ENCODE peak calls at places on chromosomes 1 and 21, in six cellular contexts. One of them, this sample, is unnamed.

GRCh38 chr1:94012686-94013330 is 103.6 kb upstream of the GCLM start:
- DNase-seq in activated CD8-positive, alpha-beta memory T cell treated with anti-CD3 and anti-CD28 coated beads, Interleukin-2, amount 50 U/mL, for 48 hours: no peak
- DNase-seq in stomach: no peak
- DNase-seq in effector memory CD4-positive, alpha-beta T cell: no peak
- DNase-seq in WTC11: peak
- DNase-seq in foreskin melanocyte: no peak
- DNase-seq in this sample: no peak

GRCh38 chr1:215114154-215114933 is 31.8 kb downstream of the KCNK2 start:
- DNase-seq in WTC11: no peak
- DNase-seq in activated CD8-positive, alpha-beta memory T cell treated with anti-CD3 and anti-CD28 coated beads, Interleukin-2, amount 50 U/mL, for 48 hours: no peak
- DNase-seq in effector memory CD4-positive, alpha-beta T cell: no peak
- DNase-seq in stomach: no peak
- DNase-seq in foreskin melanocyte: peak
- DNase-seq in this sample: no peak

GRCh38 chr1:240109130-240109529 is 17.4 kb downstream of the FMN2 start:
- DNase-seq in stomach: no peak
- DNase-seq in foreskin melanocyte: no peak
- DNase-seq in WTC11: no peak
- DNase-seq in effector memory CD4-positive, alpha-beta T cell: no peak
- DNase-seq in activated CD8-positive, alpha-beta memory T cell treated with anti-CD3 and anti-CD28 coated beads, Interleukin-2, amount 50 U/mL, for 48 hours: no peak
- DNase-seq in this sample: no peak

GRCh38 chr1:15948091-15948591 is 27.8 kb downstream of the ZBTB17 start:
- DNase-seq in foreskin melanocyte: no peak
- DNase-seq in activated CD8-positive, alpha-beta memory T cell treated with anti-CD3 and anti-CD28 coated beads, Interleukin-2, amount 50 U/mL, for 48 hours: peak
- DNase-seq in effector memory CD4-positive, alpha-beta T cell: no peak
- DNase-seq in WTC11: no peak
- DNase-seq in stomach: no peak
- DNase-seq in this sample: no peak

GRCh38 chr1:24193046-24193445 is 6.0 kb upstream of the IFNLR1 start:
- DNase-seq in WTC11: no peak
- DNase-seq in effector memory CD4-positive, alpha-beta T cell: no peak
- DNase-seq in activated CD8-positive, alpha-beta memory T cell treated with anti-CD3 and anti-CD28 coated beads, Interleukin-2, amount 50 U/mL, for 48 hours: no peak
- DNase-seq in foreskin melanocyte: peak
- DNase-seq in stomach: no peak
- DNase-seq in this sample: no peak

GRCh38 chr1:66982561-66983285 is 57.9 kb downstream of the MIER1 start:
- DNase-seq in effector memory CD4-positive, alpha-beta T cell: no peak
- DNase-seq in WTC11: no peak
- DNase-seq in foreskin melanocyte: no peak
- DNase-seq in activated CD8-positive, alpha-beta memory T cell treated with anti-CD3 and anti-CD28 coated beads, Interleukin-2, amount 50 U/mL, for 48 hours: no peak
- DNase-seq in stomach: no peak
- DNase-seq in this sample: no peak

GRCh38 chr21:27480841-27481261 is 514.0 kb upstream of the ADAMTS5 start:
- DNase-seq in effector memory CD4-positive, alpha-beta T cell: no peak
- DNase-seq in WTC11: no peak
- DNase-seq in activated CD8-positive, alpha-beta memory T cell treated with anti-CD3 and anti-CD28 coated beads, Interleukin-2, amount 50 U/mL, for 48 hours: no peak
- DNase-seq in foreskin melanocyte: no peak
- DNase-seq in stomach: no peak
- DNase-seq in this sample: no peak

GRCh38 chr1:10957151-10957550 is 55.3 kb upstream of the TARDBP start:
- DNase-seq in effector memory CD4-positive, alpha-beta T cell: no peak
- DNase-seq in WTC11: no peak
- DNase-seq in stomach: no peak
- DNase-seq in foreskin melanocyte: no peak
- DNase-seq in activated CD8-positive, alpha-beta memory T cell treated with anti-CD3 and anti-CD28 coated beads, Interleukin-2, amount 50 U/mL, for 48 hours: no peak
- DNase-seq in this sample: no peak

GRCh38 chr1:40703316-40703715 is 11.8 kb downstream of the NFYC start:
- DNase-seq in activated CD8-positive, alpha-beta memory T cell treated with anti-CD3 and anti-CD28 coated beads, Interleukin-2, amount 50 U/mL, for 48 hours: no peak
- DNase-seq in stomach: no peak
- DNase-seq in WTC11: no peak
- DNase-seq in effector memory CD4-positive, alpha-beta T cell: no peak
- DNase-seq in foreskin melanocyte: peak
- DNase-seq in this sample: no peak

GRCh38 chr21:26501622-26502021 is 71.5 kb downstream of the CYYR1 start:
- DNase-seq in activated CD8-positive, alpha-beta memory T cell treated with anti-CD3 and anti-CD28 coated beads, Interleukin-2, amount 50 U/mL, for 48 hours: no peak
- DNase-seq in effector memory CD4-positive, alpha-beta T cell: no peak
- DNase-seq in stomach: no peak
- DNase-seq in WTC11: no peak
- DNase-seq in foreskin melanocyte: no peak
- DNase-seq in this sample: no peak

GRCh38 chr1:2113620-2114135 is 63.5 kb downstream of the PRKCZ start:
- DNase-seq in foreskin melanocyte: no peak
- DNase-seq in activated CD8-positive, alpha-beta memory T cell treated with anti-CD3 and anti-CD28 coated beads, Interleukin-2, amount 50 U/mL, for 48 hours: no peak
- DNase-seq in effector memory CD4-positive, alpha-beta T cell: no peak
- DNase-seq in WTC11: no peak
- DNase-seq in stomach: no peak
- DNase-seq in this sample: no peak

GRCh38 chr1:206505702-206506375 is 1.5 kb upstream of the RASSF5 start:
- DNase-seq in activated CD8-positive, alpha-beta memory T cell treated with anti-CD3 and anti-CD28 coated beads, Interleukin-2, amount 50 U/mL, for 48 hours: no peak
- DNase-seq in foreskin melanocyte: no peak
- DNase-seq in WTC11: no peak
- DNase-seq in stomach: no peak
- DNase-seq in effector memory CD4-positive, alpha-beta T cell: no peak
- DNase-seq in this sample: no peak

GRCh38 chr1:178689769-178690168 is 35.3 kb upstream of the RALGPS2 start:
- DNase-seq in effector memory CD4-positive, alpha-beta T cell: no peak
- DNase-seq in activated CD8-positive, alpha-beta memory T cell treated with anti-CD3 and anti-CD28 coated beads, Interleukin-2, amount 50 U/mL, for 48 hours: no peak
- DNase-seq in stomach: no peak
- DNase-seq in foreskin melanocyte: no peak
- DNase-seq in WTC11: no peak
- DNase-seq in this sample: no peak

GRCh38 chr21:45152265-45152746 is 77.9 kb downstream of the ADARB1 start:
- DNase-seq in effector memory CD4-positive, alpha-beta T cell: peak
- DNase-seq in activated CD8-positive, alpha-beta memory T cell treated with anti-CD3 and anti-CD28 coated beads, Interleukin-2, amount 50 U/mL, for 48 hours: peak
- DNase-seq in stomach: peak
- DNase-seq in foreskin melanocyte: peak
- DNase-seq in WTC11: peak
- DNase-seq in this sample: peak

GRCh38 chr1:233503351-233503950 is 110.5 kb upstream of the KCNK1 start:
- DNase-seq in effector memory CD4-positive, alpha-beta T cell: no peak
- DNase-seq in foreskin melanocyte: no peak
- DNase-seq in stomach: no peak
- DNase-seq in activated CD8-positive, alpha-beta memory T cell treated with anti-CD3 and anti-CD28 coated beads, Interleukin-2, amount 50 U/mL, for 48 hours: no peak
- DNase-seq in WTC11: no peak
- DNase-seq in this sample: no peak

GRCh38 chr1:206654826-206655225 is 19.5 kb downstream of the DYRK3 start:
- DNase-seq in effector memory CD4-positive, alpha-beta T cell: no peak
- DNase-seq in foreskin melanocyte: peak
- DNase-seq in WTC11: no peak
- DNase-seq in activated CD8-positive, alpha-beta memory T cell treated with anti-CD3 and anti-CD28 coated beads, Interleukin-2, amount 50 U/mL, for 48 hours: no peak
- DNase-seq in stomach: no peak
- DNase-seq in this sample: no peak

GRCh38 chr1:60989745-60990718 is 92.3 kb upstream of the NFIA start:
- DNase-seq in activated CD8-positive, alpha-beta memory T cell treated with anti-CD3 and anti-CD28 coated beads, Interleukin-2, amount 50 U/mL, for 48 hours: no peak
- DNase-seq in foreskin melanocyte: peak
- DNase-seq in effector memory CD4-positive, alpha-beta T cell: no peak
- DNase-seq in stomach: no peak
- DNase-seq in WTC11: no peak
- DNase-seq in this sample: no peak

GRCh38 chr1:182662121-182662890 is 22.1 kb downstream of the RGS8 start:
- DNase-seq in foreskin melanocyte: no peak
- DNase-seq in activated CD8-positive, alpha-beta memory T cell treated with anti-CD3 and anti-CD28 coated beads, Interleukin-2, amount 50 U/mL, for 48 hours: no peak
- DNase-seq in effector memory CD4-positive, alpha-beta T cell: no peak
- DNase-seq in WTC11: peak
- DNase-seq in stomach: no peak
- DNase-seq in this sample: no peak

GRCh38 chr1:208496467-208497371 is 252.5 kb upstream of the PLXNA2 start:
- DNase-seq in stomach: no peak
- DNase-seq in activated CD8-positive, alpha-beta memory T cell treated with anti-CD3 and anti-CD28 coated beads, Interleukin-2, amount 50 U/mL, for 48 hours: no peak
- DNase-seq in WTC11: no peak
- DNase-seq in foreskin melanocyte: no peak
- DNase-seq in effector memory CD4-positive, alpha-beta T cell: no peak
- DNase-seq in this sample: no peak

GRCh38 chr1:162136760-162137537 is 67.5 kb downstream of the NOS1AP start:
- DNase-seq in WTC11: no peak
- DNase-seq in activated CD8-positive, alpha-beta memory T cell treated with anti-CD3 and anti-CD28 coated beads, Interleukin-2, amount 50 U/mL, for 48 hours: no peak
- DNase-seq in effector memory CD4-positive, alpha-beta T cell: no peak
- DNase-seq in foreskin melanocyte: no peak
- DNase-seq in stomach: no peak
- DNase-seq in this sample: no peak

GRCh38 chr1:19096036-19096833 is 113.8 kb downstream of the UBR4 start:
- DNase-seq in stomach: peak
- DNase-seq in activated CD8-positive, alpha-beta memory T cell treated with anti-CD3 and anti-CD28 coated beads, Interleukin-2, amount 50 U/mL, for 48 hours: no peak
- DNase-seq in effector memory CD4-positive, alpha-beta T cell: no peak
- DNase-seq in foreskin melanocyte: peak
- DNase-seq in WTC11: no peak
- DNase-seq in this sample: no peak

GRCh38 chr1:39266269-39266668 is 61.8 kb downstream of the MACF1 start:
- DNase-seq in WTC11: no peak
- DNase-seq in stomach: no peak
- DNase-seq in foreskin melanocyte: no peak
- DNase-seq in effector memory CD4-positive, alpha-beta T cell: no peak
- DNase-seq in activated CD8-positive, alpha-beta memory T cell treated with anti-CD3 and anti-CD28 coated beads, Interleukin-2, amount 50 U/mL, for 48 hours: no peak
- DNase-seq in this sample: no peak

GRCh38 chr1:109906160-109906838 is 4.3 kb upstream of the CSF1 start:
- DNase-seq in stomach: no peak
- DNase-seq in activated CD8-positive, alpha-beta memory T cell treated with anti-CD3 and anti-CD28 coated beads, Interleukin-2, amount 50 U/mL, for 48 hours: no peak
- DNase-seq in foreskin melanocyte: no peak
- DNase-seq in WTC11: no peak
- DNase-seq in effector memory CD4-positive, alpha-beta T cell: peak
- DNase-seq in this sample: peak

GRCh38 chr1:199551967-199552565 is 475.4 kb upstream of the NR5A2 start:
- DNase-seq in foreskin melanocyte: peak
- DNase-seq in stomach: no peak
- DNase-seq in effector memory CD4-positive, alpha-beta T cell: no peak
- DNase-seq in activated CD8-positive, alpha-beta memory T cell treated with anti-CD3 and anti-CD28 coated beads, Interleukin-2, amount 50 U/mL, for 48 hours: no peak
- DNase-seq in WTC11: peak
- DNase-seq in this sample: no peak

GRCh38 chr1:166189126-166189525 is 22.3 kb upstream of the FAM78B start:
- DNase-seq in foreskin melanocyte: peak
- DNase-seq in WTC11: no peak
- DNase-seq in stomach: no peak
- DNase-seq in effector memory CD4-positive, alpha-beta T cell: no peak
- DNase-seq in activated CD8-positive, alpha-beta memory T cell treated with anti-CD3 and anti-CD28 coated beads, Interleukin-2, amount 50 U/mL, for 48 hours: no peak
- DNase-seq in this sample: no peak

GRCh38 chr1:215119719-215120118 is 37.2 kb downstream of the KCNK2 start:
- DNase-seq in foreskin melanocyte: no peak
- DNase-seq in stomach: no peak
- DNase-seq in WTC11: no peak
- DNase-seq in effector memory CD4-positive, alpha-beta T cell: no peak
- DNase-seq in activated CD8-positive, alpha-beta memory T cell treated with anti-CD3 and anti-CD28 coated beads, Interleukin-2, amount 50 U/mL, for 48 hours: no peak
- DNase-seq in this sample: no peak

GRCh38 chr1:27981146-27981545 is 21.4 kb downstream of the XKR8 start:
- DNase-seq in effector memory CD4-positive, alpha-beta T cell: no peak
- DNase-seq in WTC11: no peak
- DNase-seq in foreskin melanocyte: no peak
- DNase-seq in activated CD8-positive, alpha-beta memory T cell treated with anti-CD3 and anti-CD28 coated beads, Interleukin-2, amount 50 U/mL, for 48 hours: no peak
- DNase-seq in stomach: no peak
- DNase-seq in this sample: no peak

GRCh38 chr21:43851593-43851992 is 13.4 kb upstream of the AGPAT3 start:
- DNase-seq in stomach: no peak
- DNase-seq in WTC11: no peak
- DNase-seq in effector memory CD4-positive, alpha-beta T cell: no peak
- DNase-seq in foreskin melanocyte: no peak
- DNase-seq in activated CD8-positive, alpha-beta memory T cell treated with anti-CD3 and anti-CD28 coated beads, Interleukin-2, amount 50 U/mL, for 48 hours: no peak
- DNase-seq in this sample: no peak

GRCh38 chr1:241837901-241838300 is 10.1 kb upstream of the EXO1 start:
- DNase-seq in effector memory CD4-positive, alpha-beta T cell: no peak
- DNase-seq in foreskin melanocyte: peak
- DNase-seq in activated CD8-positive, alpha-beta memory T cell treated with anti-CD3 and anti-CD28 coated beads, Interleukin-2, amount 50 U/mL, for 48 hours: no peak
- DNase-seq in WTC11: no peak
- DNase-seq in stomach: no peak
- DNase-seq in this sample: no peak

GRCh38 chr1:38138498-38139233 is 92.1 kb upstream of the POU3F1 start:
- DNase-seq in WTC11: no peak
- DNase-seq in foreskin melanocyte: no peak
- DNase-seq in activated CD8-positive, alpha-beta memory T cell treated with anti-CD3 and anti-CD28 coated beads, Interleukin-2, amount 50 U/mL, for 48 hours: no peak
- DNase-seq in stomach: peak
- DNase-seq in effector memory CD4-positive, alpha-beta T cell: no peak
- DNase-seq in this sample: no peak

GRCh38 chr1:111133863-111134262 is 6.0 kb downstream of the DRAM2 start:
- DNase-seq in activated CD8-positive, alpha-beta memory T cell treated with anti-CD3 and anti-CD28 coated beads, Interleukin-2, amount 50 U/mL, for 48 hours: no peak
- DNase-seq in WTC11: no peak
- DNase-seq in stomach: no peak
- DNase-seq in foreskin melanocyte: no peak
- DNase-seq in effector memory CD4-positive, alpha-beta T cell: no peak
- DNase-seq in this sample: no peak

GRCh38 chr21:46559291-46559983 is 45.4 kb downstream of the S100B start:
- DNase-seq in foreskin melanocyte: peak
- DNase-seq in WTC11: no peak
- DNase-seq in stomach: peak
- DNase-seq in effector memory CD4-positive, alpha-beta T cell: peak
- DNase-seq in activated CD8-positive, alpha-beta memory T cell treated with anti-CD3 and anti-CD28 coated beads, Interleukin-2, amount 50 U/mL, for 48 hours: peak
- DNase-seq in this sample: peak